ENCODE peak calls at places on chromosomes 5 and 9, in ten cellular contexts. One of them, this sample, is unnamed.

GRCh38 chr9:26012797-26013594 is 334.8 kb upstream of the TUSC1 start:
- DNase-seq in lower lobe of right lung: no peak
- DNase-seq in foreskin fibroblast: no peak
- DNase-seq in sigmoid colon: no peak
- DNase-seq in right lobe of liver: no peak
- DNase-seq in A673: no peak
- DNase-seq in breast epithelium: no peak
- DNase-seq in fibroblast of pulmonary artery: peak; percentile 5
- DNase-seq in Peyer's patch: no peak
- DNase-seq in ovary: no peak
- DNase-seq in this sample: no peak

GRCh38 chr9:87063883-87064282 is 116.6 kb upstream of the GAS1 start:
- DNase-seq in fibroblast of pulmonary artery: peak; percentile 80
- DNase-seq in sigmoid colon: no peak
- DNase-seq in lower lobe of right lung: no peak
- DNase-seq in foreskin fibroblast: peak; percentile 76
- DNase-seq in Peyer's patch: no peak
- DNase-seq in ovary: no peak
- DNase-seq in breast epithelium: no peak
- DNase-seq in A673: no peak
- DNase-seq in right lobe of liver: no peak
- DNase-seq in this sample: no peak

GRCh38 chr9:129972816-129973215 is 70.2 kb downstream of the FNBP1 start:
- DNase-seq in lower lobe of right lung: no peak
- DNase-seq in foreskin fibroblast: no peak
- DNase-seq in sigmoid colon: peak; percentile 45
- DNase-seq in Peyer's patch: no peak
- DNase-seq in A673: no peak
- DNase-seq in breast epithelium: no peak
- DNase-seq in right lobe of liver: no peak
- DNase-seq in ovary: no peak
- DNase-seq in fibroblast of pulmonary artery: no peak
- DNase-seq in this sample: no peak

GRCh38 chr5:154071799-154072781 is 33.3 kb downstream of the MFAP3 start:
- DNase-seq in Peyer's patch: peak; percentile 83
- DNase-seq in sigmoid colon: peak; percentile 89
- DNase-seq in foreskin fibroblast: peak; percentile 88
- DNase-seq in lower lobe of right lung: peak; percentile 85
- DNase-seq in right lobe of liver: peak; percentile 82
- DNase-seq in A673: peak; percentile 78
- DNase-seq in fibroblast of pulmonary artery: peak; percentile 81
- DNase-seq in ovary: peak; percentile 89
- DNase-seq in breast epithelium: peak; percentile 54
- DNase-seq in this sample: no peak

GRCh38 chr5:180618830-180619562 is 27.7 kb upstream of the SCGB3A1 start:
- DNase-seq in fibroblast of pulmonary artery: peak; percentile 53
- DNase-seq in right lobe of liver: no peak
- DNase-seq in breast epithelium: no peak
- DNase-seq in Peyer's patch: no peak
- DNase-seq in sigmoid colon: no peak
- DNase-seq in ovary: no peak
- DNase-seq in foreskin fibroblast: peak; percentile 66
- DNase-seq in A673: peak; percentile 71
- DNase-seq in lower lobe of right lung: no peak
- DNase-seq in this sample: peak; percentile 13

GRCh38 chr5:133321833-133322420 is 270.1 kb downstream of the HSPA4 start:
- DNase-seq in Peyer's patch: no peak
- DNase-seq in breast epithelium: no peak
- DNase-seq in right lobe of liver: no peak
- DNase-seq in lower lobe of right lung: no peak
- DNase-seq in fibroblast of pulmonary artery: no peak
- DNase-seq in foreskin fibroblast: no peak
- DNase-seq in sigmoid colon: no peak
- DNase-seq in A673: no peak
- DNase-seq in ovary: no peak
- DNase-seq in this sample: no peak

GRCh38 chr9:14911046-14911445 is 818 bp upstream of the FREM1 start:
- DNase-seq in foreskin fibroblast: no peak
- DNase-seq in breast epithelium: no peak
- DNase-seq in Peyer's patch: no peak
- DNase-seq in A673: peak; percentile 25
- DNase-seq in ovary: no peak
- DNase-seq in sigmoid colon: no peak
- DNase-seq in fibroblast of pulmonary artery: no peak
- DNase-seq in lower lobe of right lung: no peak
- DNase-seq in right lobe of liver: no peak
- DNase-seq in this sample: no peak

GRCh38 chr5:143657814-143658395 is 154.1 kb upstream of the HMHB1 start:
- DNase-seq in ovary: no peak
- DNase-seq in sigmoid colon: no peak
- DNase-seq in right lobe of liver: no peak
- DNase-seq in fibroblast of pulmonary artery: no peak
- DNase-seq in foreskin fibroblast: peak; percentile 39
- DNase-seq in breast epithelium: no peak
- DNase-seq in Peyer's patch: no peak
- DNase-seq in A673: peak; percentile 5
- DNase-seq in lower lobe of right lung: no peak
- DNase-seq in this sample: no peak

GRCh38 chr9:126915846-126916543 is 1.4 kb downstream of the RALGPS1 start:
- DNase-seq in A673: no peak
- DNase-seq in sigmoid colon: no peak
- DNase-seq in breast epithelium: no peak
- DNase-seq in fibroblast of pulmonary artery: no peak
- DNase-seq in ovary: no peak
- DNase-seq in lower lobe of right lung: no peak
- DNase-seq in right lobe of liver: no peak
- DNase-seq in foreskin fibroblast: no peak
- DNase-seq in Peyer's patch: no peak
- DNase-seq in this sample: no peak

GRCh38 chr5:72177538-72177937 is 70.3 kb downstream of the MAP1B start:
- DNase-seq in foreskin fibroblast: no peak
- DNase-seq in right lobe of liver: no peak
- DNase-seq in fibroblast of pulmonary artery: no peak
- DNase-seq in Peyer's patch: no peak
- DNase-seq in lower lobe of right lung: no peak
- DNase-seq in sigmoid colon: no peak
- DNase-seq in breast epithelium: no peak
- DNase-seq in A673: no peak
- DNase-seq in ovary: no peak
- DNase-seq in this sample: no peak

GRCh38 chr9:131677445-131678180 is 62.3 kb downstream of the RAPGEF1 start:
- DNase-seq in Peyer's patch: peak; percentile 70
- DNase-seq in A673: no peak
- DNase-seq in ovary: no peak
- DNase-seq in right lobe of liver: peak; percentile 25
- DNase-seq in fibroblast of pulmonary artery: peak; percentile 77
- DNase-seq in breast epithelium: no peak
- DNase-seq in lower lobe of right lung: no peak
- DNase-seq in sigmoid colon: no peak
- DNase-seq in foreskin fibroblast: peak; percentile 79
- DNase-seq in this sample: no peak

GRCh38 chr9:120909904-120910303 is 16.7 kb downstream of the TRAF1 start:
- DNase-seq in sigmoid colon: no peak
- DNase-seq in right lobe of liver: no peak
- DNase-seq in A673: peak; percentile 43
- DNase-seq in lower lobe of right lung: no peak
- DNase-seq in Peyer's patch: no peak
- DNase-seq in foreskin fibroblast: no peak
- DNase-seq in breast epithelium: no peak
- DNase-seq in ovary: no peak
- DNase-seq in fibroblast of pulmonary artery: no peak
- DNase-seq in this sample: no peak

GRCh38 chr9:137174722-137175293 is 3.0 kb upstream of the TMEM210 start:
- DNase-seq in Peyer's patch: no peak
- DNase-seq in right lobe of liver: no peak
- DNase-seq in A673: peak; percentile 45
- DNase-seq in ovary: no peak
- DNase-seq in lower lobe of right lung: no peak
- DNase-seq in foreskin fibroblast: no peak
- DNase-seq in sigmoid colon: no peak
- DNase-seq in fibroblast of pulmonary artery: no peak
- DNase-seq in breast epithelium: no peak
- DNase-seq in this sample: no peak

GRCh38 chr5:16160706-16161105 is 18.9 kb downstream of the MARCHF11 start:
- DNase-seq in right lobe of liver: peak; percentile 43
- DNase-seq in A673: peak; percentile 74
- DNase-seq in fibroblast of pulmonary artery: peak; percentile 82
- DNase-seq in breast epithelium: no peak
- DNase-seq in foreskin fibroblast: peak; percentile 41
- DNase-seq in lower lobe of right lung: no peak
- DNase-seq in Peyer's patch: no peak
- DNase-seq in sigmoid colon: no peak
- DNase-seq in ovary: no peak
- DNase-seq in this sample: peak; percentile 52

GRCh38 chr9:36560813-36561212 is 11.9 kb upstream of the MELK start:
- DNase-seq in foreskin fibroblast: peak; percentile 21
- DNase-seq in lower lobe of right lung: no peak
- DNase-seq in fibroblast of pulmonary artery: peak; percentile 73
- DNase-seq in right lobe of liver: no peak
- DNase-seq in sigmoid colon: no peak
- DNase-seq in Peyer's patch: no peak
- DNase-seq in breast epithelium: no peak
- DNase-seq in A673: no peak
- DNase-seq in ovary: no peak
- DNase-seq in this sample: no peak

GRCh38 chr9:88478236-88478635 is 56.7 kb upstream of the NXNL2 start:
- DNase-seq in lower lobe of right lung: no peak
- DNase-seq in foreskin fibroblast: no peak
- DNase-seq in Peyer's patch: no peak
- DNase-seq in right lobe of liver: no peak
- DNase-seq in A673: no peak
- DNase-seq in sigmoid colon: no peak
- DNase-seq in breast epithelium: no peak
- DNase-seq in ovary: no peak
- DNase-seq in fibroblast of pulmonary artery: no peak
- DNase-seq in this sample: no peak

GRCh38 chr9:88481933-88482332 is 53.0 kb upstream of the NXNL2 start:
- DNase-seq in sigmoid colon: no peak
- DNase-seq in foreskin fibroblast: no peak
- DNase-seq in breast epithelium: no peak
- DNase-seq in lower lobe of right lung: no peak
- DNase-seq in fibroblast of pulmonary artery: no peak
- DNase-seq in right lobe of liver: no peak
- DNase-seq in Peyer's patch: no peak
- DNase-seq in A673: no peak
- DNase-seq in ovary: no peak
- DNase-seq in this sample: no peak

GRCh38 chr9:88477300-88477751 is 57.7 kb upstream of the NXNL2 start:
- DNase-seq in sigmoid colon: no peak
- DNase-seq in ovary: no peak
- DNase-seq in lower lobe of right lung: no peak
- DNase-seq in fibroblast of pulmonary artery: peak; percentile 80
- DNase-seq in right lobe of liver: no peak
- DNase-seq in Peyer's patch: no peak
- DNase-seq in foreskin fibroblast: peak; percentile 97
- DNase-seq in A673: no peak
- DNase-seq in breast epithelium: no peak
- DNase-seq in this sample: no peak

GRCh38 chr9:88476491-88477271 is 58.3 kb upstream of the NXNL2 start:
- DNase-seq in breast epithelium: no peak
- DNase-seq in fibroblast of pulmonary artery: no peak
- DNase-seq in sigmoid colon: no peak
- DNase-seq in lower lobe of right lung: no peak
- DNase-seq in A673: no peak
- DNase-seq in foreskin fibroblast: peak; percentile 53
- DNase-seq in Peyer's patch: no peak
- DNase-seq in ovary: no peak
- DNase-seq in right lobe of liver: no peak
- DNase-seq in this sample: no peak
- H3K4me3 ChIP-seq in breast epithelium: no peak overlapping the region
- H3K4me3 ChIP-seq in fibroblast of pulmonary artery: no peak overlapping the region
- H3K4me3 ChIP-seq in sigmoid colon: no peak overlapping the region
- H3K4me3 ChIP-seq in lower lobe of right lung: no peak overlapping the region
- H3K4me3 ChIP-seq in A673: no peak overlapping the region
- H3K4me3 ChIP-seq in foreskin fibroblast: no peak overlapping the region
- H3K4me3 ChIP-seq in Peyer's patch: no peak overlapping the region
- H3K4me3 ChIP-seq in ovary: no peak overlapping the region
- H3K4me3 ChIP-seq in right lobe of liver: no peak overlapping the region
- H3K4me3 ChIP-seq in this sample: no peak overlapping the region

DNA sequence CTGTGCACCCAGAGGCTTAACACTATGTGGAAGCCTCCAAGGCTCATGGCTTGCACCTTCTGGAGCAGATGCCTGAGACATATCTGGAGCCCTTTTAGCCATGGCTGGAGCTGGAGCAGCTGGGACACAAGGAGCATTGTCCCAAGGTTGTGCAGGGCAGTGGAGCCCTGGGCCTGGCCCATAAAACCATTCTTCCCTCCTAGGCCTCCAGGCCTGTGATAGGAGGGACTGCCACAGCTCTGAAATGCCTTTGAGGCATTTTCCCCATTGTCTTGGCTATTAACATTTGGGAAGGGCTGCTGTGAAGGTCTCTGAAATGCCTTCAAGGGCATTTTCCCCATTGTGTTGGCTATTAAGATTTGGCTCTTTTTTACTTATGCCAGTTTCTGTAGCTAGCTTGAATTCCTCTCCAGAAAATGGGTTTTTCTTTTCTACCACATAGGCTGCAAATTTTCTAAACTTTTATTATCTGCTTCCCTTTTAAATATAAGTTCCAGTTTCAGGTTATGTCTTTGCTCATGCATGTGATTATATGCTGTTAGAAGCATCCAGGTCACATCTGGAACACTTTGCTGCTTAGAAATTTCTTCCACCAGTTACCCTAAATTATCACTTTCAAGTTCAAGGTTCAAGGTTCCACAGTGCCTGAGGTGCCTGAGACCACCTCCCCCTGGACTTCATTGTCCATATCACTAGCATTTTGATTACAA is 221.2 kb downstream of the ADAMTSL1 start:
- DNase-seq in fibroblast of pulmonary artery: no peak
- DNase-seq in foreskin fibroblast: no peak
- DNase-seq in ovary: no peak
- DNase-seq in A673: no peak
- DNase-seq in right lobe of liver: no peak
- DNase-seq in breast epithelium: no peak
- DNase-seq in Peyer's patch: no peak
- DNase-seq in lower lobe of right lung: no peak
- DNase-seq in sigmoid colon: no peak
- DNase-seq in this sample: no peak
- TF ChIP-seq CTCF in fibroblast of pulmonary artery: no peak
- TF ChIP-seq CTCF in foreskin fibroblast: no peak
- TF ChIP-seq CTCF in ovary: no peak
- TF ChIP-seq CTCF in A673: no peak
- TF ChIP-seq CTCF in right lobe of liver: no peak
- TF ChIP-seq CTCF in breast epithelium: no peak
- TF ChIP-seq CTCF in Peyer's patch: no peak
- TF ChIP-seq CTCF in lower lobe of right lung: no peak
- TF ChIP-seq CTCF in sigmoid colon: no peak
- TF ChIP-seq CTCF in this sample: no peak

GRCh38 chr5:1502737-1503120 is 21.0 kb downstream of the LPCAT1 start:
- DNase-seq in fibroblast of pulmonary artery: no peak
- DNase-seq in A673: no peak
- DNase-seq in right lobe of liver: no peak
- DNase-seq in foreskin fibroblast: no peak
- DNase-seq in lower lobe of right lung: no peak
- DNase-seq in sigmoid colon: no peak
- DNase-seq in breast epithelium: no peak
- DNase-seq in ovary: no peak
- DNase-seq in Peyer's patch: no peak
- DNase-seq in this sample: no peak
- H3K4me3 ChIP-seq in fibroblast of pulmonary artery: no peak overlapping the region
- H3K4me3 ChIP-seq in A673: no peak overlapping the region
- H3K4me3 ChIP-seq in right lobe of liver: no peak overlapping the region
- H3K4me3 ChIP-seq in foreskin fibroblast: no peak overlapping the region
- H3K4me3 ChIP-seq in lower lobe of right lung: no peak overlapping the region
- H3K4me3 ChIP-seq in sigmoid colon: no peak overlapping the region
- H3K4me3 ChIP-seq in breast epithelium: no peak overlapping the region
- H3K4me3 ChIP-seq in ovary: no peak overlapping the region
- H3K4me3 ChIP-seq in Peyer's patch: no peak overlapping the region
- H3K4me3 ChIP-seq in this sample: no peak overlapping the region

GRCh38 chr9:9912459-9912858 is 700.3 kb downstream of the PTPRD start:
- DNase-seq in A673: peak; percentile 7
- DNase-seq in breast epithelium: no peak
- DNase-seq in foreskin fibroblast: no peak
- DNase-seq in fibroblast of pulmonary artery: no peak
- DNase-seq in lower lobe of right lung: no peak
- DNase-seq in ovary: no peak
- DNase-seq in sigmoid colon: no peak
- DNase-seq in right lobe of liver: no peak
- DNase-seq in Peyer's patch: no peak
- DNase-seq in this sample: no peak
- TF ChIP-seq CTCF in A673: peak; percentile 49
- TF ChIP-seq CTCF in breast epithelium: no peak
- TF ChIP-seq CTCF in foreskin fibroblast: no peak
- TF ChIP-seq CTCF in fibroblast of pulmonary artery: no peak
- TF ChIP-seq CTCF in lower lobe of right lung: no peak
- TF ChIP-seq CTCF in ovary: no peak
- TF ChIP-seq CTCF in sigmoid colon: no peak
- TF ChIP-seq CTCF in right lobe of liver: peak; percentile 24
- TF ChIP-seq CTCF in Peyer's patch: no peak
- TF ChIP-seq CTCF in this sample: peak; percentile 40